ENCODE peak calls at places on chromosomes 7 and 10, in nine cellular contexts. R is stimulated activated CD8-positive, alpha-beta memory T cell treated with anti-CD3 and anti-CD28 coated beads, Interleukin-12 subunit alpha, Interleukin-12 subunit beta, amount 100 ng/mL, for 4 hours; J is thyroid gland; W is cortex of kidney; D is CD8-positive, alpha-beta memory T cell; V is left cardiac atrium; Y is T-helper 2 cell; Z is H7; M is brain microvascular endothelial cell. E is an unnamed sample.

GRCh38 chr7:45591101-45591906 is 17.1 kb downstream of the ADCY1 start:
- DNase-seq in R (no peak), J (no peak), W (no peak), D (no peak), V (no peak), Y (no peak), Z (no peak), M (no peak), E (no peak)

GRCh38 chr7:32536585-32536984 is 41.3 kb downstream of the AVL9 start:
- DNase-seq in R (no peak), J (no peak), W (no peak), D (no peak), V (no peak), Y (no peak), Z (no peak), M (peak; percentile 49), E (no peak)

GRCh38 chr7:158525648-158526484 is 61.8 kb downstream of the PTPRN2 start:
- DNase-seq in R (no peak), J (no peak), W (no peak), D (peak; percentile 31), V (no peak), Y (no peak), Z (peak; percentile 82), M (no peak), E (no peak)

GRCh38 chr10:28722065-28722803 is 44.9 kb downstream of the BAMBI start:
- DNase-seq in R (no peak), J (peak; percentile 39), W (no peak), D (no peak), V (peak; percentile 48), Y (no peak), Z (peak; percentile 71), M (peak; percentile 14), E (peak; percentile 71)

GRCh38 chr10:89278034-89278535 is 23.8 kb upstream of the IFIT2 start:
- DNase-seq in R (no peak), J (peak; percentile 57), W (no peak), D (no peak), V (no peak), Y (no peak), Z (no peak), M (peak; percentile 96), E (peak; percentile 60)

GRCh38 chr10:3729397-3729796 is 55.6 kb downstream of the KLF6 start:
- DNase-seq in R (no peak), J (no peak), W (no peak), D (no peak), V (no peak), Y (no peak), Z (no peak), M (no peak), E (no peak)

GRCh38 chr10:22447068-22447467 is 101.8 kb downstream of the SPAG6 start:
- DNase-seq in R (no peak), J (no peak), W (no peak), D (no peak), V (no peak), Y (no peak), Z (no peak), M (no peak), E (no peak)

GRCh38 chr10:95605163-95605562 is 44.0 kb upstream of the SORBS1 start:
- DNase-seq in R (no peak), J (no peak), W (no peak), D (no peak), V (peak; percentile 35), Y (no peak), Z (no peak), M (no peak), E (no peak)

GRCh38 chr10:72764151-72764550 is 72.2 kb downstream of the MCU start:
- DNase-seq in R (no peak), J (no peak), W (no peak), D (no peak), V (no peak), Y (no peak), Z (no peak), M (peak; percentile 59), E (no peak)

GRCh38 chr7:154584352-154585252 is 418.3 kb downstream of the PAXIP1 start:
- DNase-seq in R (no peak), J (no peak), W (no peak), D (no peak), V (no peak), Y (no peak), Z (no peak), M (no peak), E (peak; percentile 48)

GRCh38 chr7:151204383-151205032 is 5.8 kb downstream of the H2BK1 start:
- DNase-seq in R (no peak), J (no peak), W (no peak), D (no peak), V (no peak), Y (peak; percentile 22), Z (peak; percentile 66), M (no peak), E (no peak)

GRCh38 chr7:110386914-110387313 is 704.0 kb upstream of the LRRN3 start:
- DNase-seq in R (no peak), J (no peak), W (no peak), D (no peak), V (no peak), Y (no peak), Z (no peak), M (peak; percentile 65), E (peak; percentile 82)

GRCh38 chr7:82441916-82442478 is 1.6 kb downstream of the CACNA2D1 start:
- DNase-seq in R (no peak), J (no peak), W (no peak), D (no peak), V (no peak), Y (no peak), Z (peak; percentile 50), M (no peak), E (peak; percentile 85)

GRCh38 chr10:12503311-12503710 is 154.0 kb downstream of the CAMK1D start:
- DNase-seq in R (no peak), J (peak; percentile 73), W (no peak), D (no peak), V (no peak), Y (no peak), Z (no peak), M (no peak), E (no peak)

GRCh38 chr10:122127943-122128342 is 139.0 kb downstream of the TACC2 start:
- DNase-seq in R (no peak), J (peak; percentile 88), W (no peak), D (no peak), V (peak; percentile 42), Y (no peak), Z (no peak), M (peak; percentile 69), E (peak; percentile 77)

GRCh38 chr7:264541-265191 is 25.3 kb upstream of the FOXL3 start:
- DNase-seq in R (no peak), J (no peak), W (no peak), D (peak; percentile 43), V (peak; percentile 34), Y (no peak), Z (no peak), M (no peak), E (no peak)

GRCh38 chr10:100878291-100878910 is 34.4 kb upstream of the SLF2 start:
- DNase-seq in R (no peak), J (peak; percentile 48), W (no peak), D (peak; percentile 44), V (peak; percentile 47), Y (peak; percentile 34), Z (peak; percentile 88), M (peak; percentile 71), E (peak; percentile 86)

GRCh38 chr10:71690094-71690720 is 29.4 kb downstream of the C10orf105 start:
- DNase-seq in R (no peak), J (no peak), W (no peak), D (no peak), V (no peak), Y (no peak), Z (no peak), M (no peak), E (no peak)

GRCh38 chr7:112042631-112043030 is 163.6 kb downstream of the DOCK4 start:
- DNase-seq in R (no peak), J (no peak), W (no peak), D (no peak), V (no peak), Y (no peak), Z (no peak), M (no peak), E (no peak)

GRCh38 chr7:140668641-140669040 is 4.1 kb upstream of the ADCK2 start:
- DNase-seq in R (no peak), J (no peak), W (no peak), D (no peak), V (no peak), Y (no peak), Z (no peak), M (no peak), E (no peak)

GRCh38 chr10:124748953-124749645 is 4.9 kb upstream of the FAM53B start:
- DNase-seq in R (no peak), J (no peak), W (no peak), D (no peak), V (no peak), Y (no peak), Z (no peak), M (no peak), E (no peak)

GRCh38 chr10:71217266-71218045 is 5.1 kb downstream of the UNC5B start:
- DNase-seq in R (no peak), J (no peak), W (no peak), D (no peak), V (no peak), Y (no peak), Z (peak; percentile 93), M (no peak), E (peak; percentile 90)

E was measured in mesendoderm.